ENCODE peak calls at places on chromosomes 7 and 10, in seven cellular contexts. A is stomach; S is Peyer's patch; M is neuronal stem cell; Y is CD8-positive, alpha-beta T cell; I is CD8-positive, alpha-beta memory T cell; U is left ventricle myocardium inferior. R is an unnamed sample.
A peak's percentile ranks its signal among the peaks of the same experiment; 100 is the strongest.

GRCh38 chr7:158737064-158737695 is 32.6 kb upstream of the NCAPG2 start:
- DNase-seq in A (no peak), I (no peak), U (no peak), M (no peak), S (no peak), Y (no peak), R (no peak)

GRCh38 chr10:44865289-44865671 is 45.9 kb upstream of the TMEM72 start:
- DNase-seq in M (no peak), A (no peak), U (peak; percentile 48), Y (no peak), I (no peak), S (no peak), R (no peak)

GRCh38 chr7:26868841-26869505 is 4.6 kb upstream of the SKAP2 start:
- DNase-seq in M (no peak), S (no peak), I (no peak), Y (no peak), A (no peak), U (no peak), R (no peak)

GRCh38 chr10:114386446-114386845 is 17.9 kb downstream of the AFAP1L2 start:
- DNase-seq in M (no peak), U (no peak), Y (no peak), A (no peak), I (no peak), S (no peak), R (no peak)

GRCh38 chr7:5766321-5766761 is 15.1 kb downstream of the RNF216 start:
- DNase-seq in U (no peak), S (no peak), I (no peak), M (no peak), Y (no peak), A (no peak), R (no peak)

GRCh38 chr7:74284781-74285259 is 4.4 kb upstream of the CLIP2 start:
- DNase-seq in I (no peak), U (no peak), S (no peak), M (no peak), A (peak; percentile 75), Y (no peak), R (peak; percentile 99)

GRCh38 chr7:121167971-121168370 is 160.8 kb upstream of the WNT16 start:
- DNase-seq in Y (no peak), M (no peak), S (no peak), I (no peak), U (no peak), A (no peak), R (no peak)

GRCh38 chr10:117950408-117950807 is 96.3 kb downstream of the RAB11FIP2 start:
- DNase-seq in I (no peak), S (no peak), U (no peak), A (no peak), M (no peak), Y (no peak), R (no peak)

GRCh38 chr7:550881-551614 is 31.4 kb upstream of the PDGFA start:
- DNase-seq in Y (no peak), I (no peak), M (no peak), S (no peak), A (no peak), U (no peak), R (no peak)

GRCh38 chr10:44278669-44279337 is 106.1 kb downstream of the CXCL12 start:
- DNase-seq in A (no peak), Y (no peak), M (no peak), U (no peak), I (no peak), S (no peak), R (no peak)

GRCh38 chr10:98425511-98426352 is 10.8 kb upstream of the PYROXD2 start:
- DNase-seq in Y (peak; percentile 39), A (peak; percentile 53), M (peak; percentile 46), I (peak; percentile 18), S (peak; percentile 37), U (peak; percentile 40), R (peak; percentile 46)

GRCh38 chr7:2805213-2806003 is 38.7 kb downstream of the GNA12 start:
- DNase-seq in M (no peak), U (peak; percentile 57), Y (no peak), I (no peak), S (no peak), A (peak; percentile 18), R (no peak)

GRCh38 chr7:73850212-73850611 is 7.9 kb upstream of the METTL27 start:
- DNase-seq in A (no peak), Y (no peak), S (no peak), I (no peak), U (no peak), M (no peak), R (no peak)

GRCh38 chr10:31648966-31649365 is 279.7 kb downstream of the ARHGAP12 start:
- DNase-seq in S (no peak), I (no peak), M (no peak), U (no peak), A (no peak), Y (no peak), R (no peak)

GRCh38 chr7:26486153-26486552 is 194.5 kb downstream of the SNX10 start:
- DNase-seq in I (no peak), U (no peak), M (no peak), Y (no peak), S (no peak), A (no peak), R (no peak)

GRCh38 chr7:89680161-89680560 is 474.1 kb upstream of the STEAP1 start:
- DNase-seq in Y (no peak), M (no peak), A (no peak), S (no peak), U (no peak), I (no peak), R (no peak)

GRCh38 chr7:70098905-70099672 is 500.8 kb downstream of the AUTS2 start:
- DNase-seq in S (no peak), U (no peak), A (no peak), Y (no peak), M (no peak), I (no peak), R (no peak)

GRCh38 chr7:132270517-132270916 is 305.8 kb downstream of the PLXNA4 start:
- DNase-seq in U (no peak), I (no peak), S (no peak), Y (no peak), A (no peak), M (peak; percentile 32), R (peak; percentile 4)

GRCh38 chr7:99357701-99358490 is 16.6 kb upstream of the ARPC1B start:
- DNase-seq in M (no peak), Y (no peak), U (no peak), I (no peak), S (no peak), A (no peak), R (no peak)

GRCh38 chr7:28088032-28088431 is 92.6 kb downstream of the JAZF1 start:
- DNase-seq in I (no peak), A (no peak), S (no peak), U (no peak), M (no peak), Y (no peak), R (no peak)

GRCh38 chr7:49866910-49867309 is 93.5 kb downstream of the VWC2 start:
- DNase-seq in M (no peak), Y (no peak), S (no peak), A (no peak), U (no peak), I (no peak), R (no peak)

GRCh38 chr10:70272925-70273316 is 10.9 kb downstream of the NPFFR1 start:
- DNase-seq in U (no peak), M (no peak), S (no peak), A (no peak), Y (no peak), I (peak; percentile 25), R (peak; percentile 68)

GRCh38 chr10:11597470-11597869 is 14.0 kb downstream of the USP6NL start:
- DNase-seq in A (no peak), U (no peak), S (no peak), M (no peak), Y (no peak), I (no peak), R (no peak)

GRCh38 chr7:134772401-134772800 is 7.0 kb upstream of the CALD1 start:
- DNase-seq in U (no peak), M (no peak), A (no peak), S (no peak), I (no peak), Y (no peak), R (no peak)

GRCh38 chr10:94645285-94645684 is 38.2 kb upstream of the CYP2C18 start:
- DNase-seq in M (no peak), A (no peak), U (no peak), I (no peak), Y (no peak), S (no peak), R (no peak)
- H3K36me3 ChIP-seq in M (no peaks in the 10 kb centered on the region), A (no peaks in the 10 kb centered on the region), U (no peaks in the 10 kb centered on the region), I (no peaks in the 10 kb centered on the region), Y (no peaks in the 10 kb centered on the region), S (no peaks in the 10 kb centered on the region), R (no peaks in the 10 kb centered on the region)

GRCh38 chr10:112913255-112913654 is 36.8 kb upstream of the TCF7L2 start:
- DNase-seq in A (no peak), S (no peak), M (no peak), I (no peak), U (no peak), Y (no peak), R (no peak)

GRCh38 chr10:112913661-112914287 is 36.3 kb upstream of the TCF7L2 start:
- DNase-seq in M (no peak), Y (no peak), U (no peak), I (no peak), S (no peak), A (no peak), R (peak; percentile 83)

GRCh38 chr10:112914288-112914952 is 35.6 kb upstream of the TCF7L2 start:
- DNase-seq in U (no peak), I (no peak), Y (no peak), A (no peak), S (no peak), M (no peak), R (no peak)

GRCh38 chr10:112917676-112918075 is 32.4 kb upstream of the TCF7L2 start:
- DNase-seq in A (no peak), Y (no peak), M (no peak), U (no peak), I (no peak), S (no peak), R (no peak)

GRCh38 chr10:112915590-112916572 is 34.2 kb upstream of the TCF7L2 start:
- DNase-seq in I (no peak), M (no peak), U (no peak), S (no peak), A (peak; percentile 68), Y (no peak), R (peak; percentile 93)
- H3K27ac ChIP-seq in I (no peak overlapping the region), M (no peak overlapping the region), U (no peak overlapping the region), S (peak overlapping the region; percentile 78), A (peak overlapping the region; percentile 61), Y (no peak overlapping the region), R (peak overlapping the region; percentile 75)

GRCh38 chr7:153847828-153848227 is 204.4 kb upstream of the DPP6 start:
- DNase-seq in A (no peak), I (no peak), S (no peak), Y (no peak), U (no peak), M (no peak), R (no peak)
- H3K36me3 ChIP-seq in A (no peaks in the 10 kb centered on the region), I (no peaks in the 10 kb centered on the region), S (no peaks in the 10 kb centered on the region), Y (no peaks in the 10 kb centered on the region), U (no peaks in the 10 kb centered on the region), M (no peaks in the 10 kb centered on the region), R (no peaks in the 10 kb centered on the region)

GRCh38 chr10:3895045-3895609 is 110.1 kb upstream of the KLF6 start:
- DNase-seq in A (no peak), U (no peak), M (no peak), Y (no peak), I (no peak), S (no peak), R (no peak)
- H3K27ac ChIP-seq in A (no peak overlapping the region), U (no peak overlapping the region), M (no peak overlapping the region), Y (no peak overlapping the region), I (no peak overlapping the region), S (peak overlapping the region; percentile 14), R (no peak overlapping the region)

R was measured in small intestine.